ENCODE peak calls at places on chromosomes 1 and 21, in six cellular contexts. O, L, J, U, B and P are unnamed samples.

GRCh38 chr1:118821801-118822200 is 166.3 kb downstream of the TBX15 start:
- DNase-seq in O (no peak), U (no peak), L (no peak), B (no peak), J (no peak), P (no peak)

GRCh38 chr1:184366992-184367391 is 19.8 kb upstream of the C1orf21 start:
- DNase-seq in L (no peak), J (no peak), O (peak; percentile 13), B (no peak), U (no peak), P (no peak)

GRCh38 chr1:54485417-54485816 is 62.6 kb upstream of the ACOT11 start:
- DNase-seq in U (no peak), O (peak; percentile 15), J (no peak), B (no peak), L (no peak), P (no peak)

GRCh38 chr1:150516050-150516591 is 569 bp downstream of the FALEC start:
- DNase-seq in L (no peak), B (no peak), U (peak; percentile 60), O (no peak), J (no peak), P (no peak)

GRCh38 chr1:225911207-225912130 is 12.6 kb downstream of the PYCR2 start:
- DNase-seq in U (peak; percentile 84), O (peak; percentile 41), L (peak; percentile 57), B (peak; percentile 61), J (peak; percentile 77), P (peak; percentile 71)

GRCh38 chr1:44947774-44948311 is 38.6 kb downstream of the EIF2B3 start:
- DNase-seq in L (no peak), J (no peak), O (no peak), U (no peak), B (no peak), P (no peak)

GRCh38 chr1:232950919-232951579 is 638 bp downstream of the NTPCR start:
- DNase-seq in B (peak; percentile 56), J (no peak), O (no peak), U (peak; percentile 44), L (no peak), P (no peak)

GRCh38 chr1:117633423-117633822 is 27.6 kb downstream of the TENT5C start:
- DNase-seq in U (no peak), B (no peak), L (no peak), O (no peak), J (no peak), P (no peak)

GRCh38 chr1:36154765-36155559 is 998 bp upstream of the MAP7D1 start:
- DNase-seq in L (peak; percentile 51), B (peak; percentile 55), J (peak; percentile 85), O (no peak), U (peak; percentile 93), P (peak; percentile 78)

GRCh38 chr1:229300099-229300757 is 29.3 kb downstream of the RAB4A start:
- DNase-seq in L (no peak), J (no peak), B (no peak), U (no peak), O (no peak), P (no peak)

GRCh38 chr1:99727575-99728190 is 38.8 kb downstream of the FRRS1 start:
- DNase-seq in B (no peak), O (peak; percentile 30), U (peak; percentile 57), L (no peak), J (no peak), P (no peak)

GRCh38 chr21:39444406-39445145 is 1.0 kb downstream of the LCA5L start:
- DNase-seq in U (peak; percentile 64), B (peak; percentile 91), L (peak; percentile 33), O (peak; percentile 22), J (no peak), P (no peak)

GRCh38 chr1:205543351-205544305 is 39.2 kb downstream of the CDK18 start:
- DNase-seq in B (peak; percentile 73), U (peak; percentile 94), O (peak; percentile 59), J (peak; percentile 89), L (peak; percentile 83), P (peak; percentile 88)

GRCh38 chr21:44455524-44456206 is 355 bp downstream of the LRRC3 start:
- DNase-seq in J (no peak), U (peak; percentile 67), O (peak; percentile 20), B (peak; percentile 55), L (peak; percentile 59), P (peak; percentile 52)

DNA sequence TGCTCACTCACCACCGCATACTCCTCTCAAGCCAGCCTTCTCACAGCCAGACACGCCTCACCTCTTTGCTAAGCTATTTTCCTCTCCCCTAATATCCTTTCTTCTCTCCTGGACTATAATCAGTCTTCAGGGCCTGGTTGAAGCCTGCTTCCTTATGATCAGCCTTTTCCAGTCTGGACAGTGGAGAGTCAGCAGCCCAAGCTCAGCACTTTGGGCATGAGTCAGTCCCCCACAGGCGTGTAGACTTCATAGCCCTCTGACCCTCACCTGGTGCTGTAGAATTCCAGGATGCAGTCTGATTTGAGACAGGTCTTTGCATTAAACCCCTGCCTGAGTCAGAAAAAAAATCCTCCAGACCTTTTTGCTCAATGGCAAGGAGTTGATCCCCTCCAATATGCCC is 2.5 kb downstream of the HPCAL4 start:
- DNase-seq in U (no peak), L (no peak), B (no peak), O (no peak), J (no peak), P (no peak)
- H3K27me3 ChIP-seq in U (peaks cover 100% of the 10 kb centered on the region), L (peaks cover 44% of the 10 kb centered on the region), B (peaks cover 95% of the 10 kb centered on the region), O (peaks cover 62% of the 10 kb centered on the region), J (peaks cover 88% of the 10 kb centered on the region), P (peaks cover 48% of the 10 kb centered on the region)

DNA sequence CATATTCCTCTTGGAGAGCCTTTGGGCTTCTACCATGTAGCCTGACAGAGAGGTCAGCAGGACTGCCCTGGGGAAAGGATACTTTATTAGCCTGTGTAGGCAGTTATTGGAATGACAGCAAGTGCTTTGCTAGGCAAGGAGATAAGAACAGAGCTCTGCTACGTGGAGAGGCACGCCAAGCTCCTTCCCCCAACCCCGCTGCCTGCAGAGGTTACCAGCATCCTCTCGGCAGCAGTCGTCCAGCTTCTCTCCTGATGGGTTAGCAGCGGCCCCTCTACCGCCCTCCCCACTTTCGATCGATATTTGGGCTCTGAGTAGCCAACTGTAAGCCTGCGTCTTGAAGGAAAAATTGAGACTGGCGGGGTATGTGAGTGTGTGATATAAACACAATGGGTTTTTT is 122.3 kb downstream of the DHRS3 start:
- DNase-seq in B (peak; percentile 79), J (peak; percentile 65), O (no peak), L (no peak), U (no peak), P (peak; percentile 58)
- H3K27ac ChIP-seq in B (no peak overlapping the region), J (peak overlapping the region; percentile 72), O (no peak overlapping the region), L (peak overlapping the region; percentile 59), U (no peak overlapping the region), P (peak overlapping the region; percentile 68)

GRCh38 chr1:91776068-91776794 is 109.7 kb downstream of the TGFBR3 start:
- DNase-seq in B (no peak), U (no peak), J (no peak), L (no peak), O (no peak), P (no peak)

GRCh38 chr1:91778964-91779363 is 107.0 kb downstream of the TGFBR3 start:
- DNase-seq in U (no peak), L (peak; percentile 32), B (no peak), J (no peak), O (no peak), P (no peak)

GRCh38 chr1:91777196-91777595 is 108.8 kb downstream of the TGFBR3 start:
- DNase-seq in B (no peak), O (no peak), U (no peak), L (no peak), J (no peak), P (no peak)

GRCh38 chr1:91779603-91780021 is 106.3 kb downstream of the TGFBR3 start:
- DNase-seq in B (no peak), L (no peak), U (no peak), O (no peak), J (no peak), P (no peak)

GRCh38 chr1:91777630-91778300 is 108.2 kb downstream of the TGFBR3 start:
- DNase-seq in O (no peak), L (no peak), U (no peak), B (no peak), J (no peak), P (no peak)
- H3K4me1 ChIP-seq in O (peaks cover 7% of the 10 kb centered on the region), L (peaks cover 15% of the 10 kb centered on the region), U (peaks cover 19% of the 10 kb centered on the region), B (no peaks in the 10 kb centered on the region), J (peaks cover 55% of the 10 kb centered on the region), P (no peaks in the 10 kb centered on the region)

GRCh38 chr1:10721381-10722321 is 74.8 kb downstream of the CASZ1 start:
- DNase-seq in J (no peak), O (no peak), U (peak; percentile 46), L (no peak), B (no peak), P (no peak)
- H3K27me3 ChIP-seq in J (no peaks in the 10 kb centered on the region), O (no peaks in the 10 kb centered on the region), U (no peaks in the 10 kb centered on the region), L (no peaks in the 10 kb centered on the region), B (no peaks in the 10 kb centered on the region), P (no peaks in the 10 kb centered on the region)

GRCh38 chr1:6172549-6172948 is 7.6 kb downstream of the CHD5 start:
- DNase-seq in J (no peak), B (no peak), L (no peak), U (no peak), O (no peak), P (no peak)
- H3K27ac ChIP-seq in J (no peak overlapping the region), B (no peak overlapping the region), L (no peak overlapping the region), U (no peak overlapping the region), O (no peak overlapping the region), P (no peak overlapping the region)

GRCh38 chr1:8097908-8098307 is 71.8 kb upstream of the ERRFI1 start:
- DNase-seq in B (no peak), J (no peak), L (no peak), O (no peak), U (no peak), P (no peak)
- H3K4me1 ChIP-seq in B (no peaks in the 10 kb centered on the region), J (peaks cover 18% of the 10 kb centered on the region), L (peaks cover 20% of the 10 kb centered on the region), O (peaks cover 28% of the 10 kb centered on the region), U (no peaks in the 10 kb centered on the region), P (peaks cover 6% of the 10 kb centered on the region)

DNA sequence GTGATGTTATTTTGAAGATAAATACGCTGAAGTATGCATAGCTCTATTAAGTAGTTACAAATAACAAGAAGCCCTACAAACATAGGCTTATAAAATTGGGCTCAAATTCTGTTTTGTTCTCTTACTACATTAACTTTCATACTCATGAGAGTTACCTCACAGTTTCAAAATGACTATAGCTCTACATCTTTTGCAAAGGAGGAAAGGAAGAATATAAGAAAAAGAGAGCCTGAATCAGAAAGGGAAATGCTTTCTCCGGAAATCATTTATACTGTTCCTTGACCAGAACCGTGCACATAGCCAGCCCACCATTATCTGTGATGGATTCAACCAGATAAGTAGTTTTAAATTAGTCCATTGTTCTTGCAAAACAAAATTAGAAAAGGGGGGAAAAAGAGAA is 1252.1 kb downstream of the NCAM2 start:
- DNase-seq in O (no peak), B (no peak), J (no peak), U (no peak), L (no peak), P (no peak)
- H3K27me3 ChIP-seq in O (no peaks in the 10 kb centered on the region), B (no peaks in the 10 kb centered on the region), J (no peaks in the 10 kb centered on the region), U (no peaks in the 10 kb centered on the region), L (no peaks in the 10 kb centered on the region), P (no peaks in the 10 kb centered on the region)

GRCh38 chr1:222064388-222065201 is 322.7 kb upstream of the DUSP10 start:
- DNase-seq in B (no peak), J (no peak), O (peak; percentile 82), U (no peak), L (no peak), P (no peak)
- H3K27ac ChIP-seq in B (no peak overlapping the region), J (no peak overlapping the region), O (no peak overlapping the region), U (no peak overlapping the region), L (no peak overlapping the region), P (no peak overlapping the region)

GRCh38 chr1:180775801-180776200 is 136.9 kb upstream of the KIAA1614 start:
- DNase-seq in J (no peak), U (no peak), O (no peak), L (no peak), B (no peak), P (no peak)
- H3K4me1 ChIP-seq in J (no peaks in the 10 kb centered on the region), U (no peaks in the 10 kb centered on the region), O (no peaks in the 10 kb centered on the region), L (no peaks in the 10 kb centered on the region), B (peaks cover under 1% of the 10 kb centered on the region), P (peaks cover 2% of the 10 kb centered on the region)